ENCODE peak calls at places on chromosome X, in five cellular contexts. P, L, T, D and F are unnamed samples. For H3K4me1, the result is how much of the 10 kb centered on the place peaks cover.

GRCh38 chrX:119878740-119879139 is 7.1 kb downstream of the NDUFA1 start:
- DNase-seq in P (no peak), L (no peak), T (no peak), D (no peak), F (no peak)

GRCh38 chrX:17581650-17582049 is 155.6 kb upstream of the SCML1 start:
- DNase-seq in T (no peak), D (no peak), L (no peak), P (no peak), F (no peak)

GRCh38 chrX:121132675-121133074 is 85.3 kb downstream of the GLUD2 start:
- DNase-seq in P (no peak), T (no peak), D (no peak), L (no peak), F (no peak)

GRCh38 chrX:53312946-53313745 is 31.8 kb upstream of the IQSEC2 start:
- DNase-seq in D (peak), T (no peak), L (peak), P (peak), F (peak)

GRCh38 chrX:93594780-93595179 is 78.6 kb downstream of the NAP1L3 start:
- DNase-seq in L (no peak), D (no peak), T (no peak), P (no peak), F (no peak)

GRCh38 chrX:109959356-109959871 is 43.5 kb upstream of the TMEM164 start:
- DNase-seq in D (no peak), P (no peak), T (no peak), L (no peak), F (no peak)

GRCh38 chrX:71871367-71871766 is 39.3 kb upstream of the NHSL2 start:
- DNase-seq in L (peak), D (no peak), P (no peak), T (no peak), F (no peak)

GRCh38 chrX:53686151-53686885 is at the start of gene HUWE1:
- DNase-seq in P (peak), T (peak), L (peak), D (peak), F (peak)

GRCh38 chrX:29662101-29662500 is 553.3 kb upstream of the MAGEB2 start:
- DNase-seq in T (no peak), P (no peak), L (no peak), D (peak), F (no peak)

GRCh38 chrX:7580127-7580526 is 262.8 kb upstream of the VCX start:
- DNase-seq in T (no peak), L (no peak), D (no peak), P (no peak), F (no peak)

GRCh38 chrX:143081231-143081630 is 55.5 kb downstream of the SPANXN4 start:
- DNase-seq in D (no peak), T (no peak), P (no peak), L (no peak), F (no peak)

GRCh38 chrX:48956728-48957414 is 536 bp downstream of the OTUD5 start:
- DNase-seq in L (peak), T (peak), D (no peak), P (no peak), F (peak)

GRCh38 chrX:1521459-1521956 is 15.5 kb downstream of the P2RY8 start:
- DNase-seq in P (no peak), L (no peak), D (no peak), T (peak), F (no peak)

GRCh38 chrX:136586386-136586785 is 54.4 kb downstream of the VGLL1 start:
- DNase-seq in D (no peak), T (no peak), P (no peak), L (no peak), F (no peak)

GRCh38 chrX:50183891-50184290 is 16.9 kb downstream of the AKAP4 start:
- DNase-seq in L (no peak), P (no peak), D (no peak), T (no peak), F (no peak)

GRCh38 chrX:50432760-50433377 is 37.8 kb downstream of the DGKK start:
- DNase-seq in L (no peak), T (no peak), D (no peak), P (no peak), F (no peak)

GRCh38 chrX:123962006-123962485 is 540 bp downstream of the STAG2 start:
- DNase-seq in D (no peak), T (no peak), L (no peak), P (no peak), F (no peak)

GRCh38 chrX:8636442-8636841 is 95.5 kb downstream of the ANOS1 start:
- DNase-seq in D (no peak), T (no peak), L (no peak), P (no peak), F (no peak)

GRCh38 chrX:9573282-9574106 is 108.6 kb downstream of the TBL1X start:
- DNase-seq in T (no peak), P (no peak), L (no peak), D (no peak), F (no peak)

GRCh38 chrX:17674611-17675010 is 62.7 kb upstream of the SCML1 start:
- DNase-seq in D (no peak), T (no peak), P (no peak), L (no peak), F (no peak)

GRCh38 chrX:122220644-122221373 is 963.3 kb upstream of the GRIA3 start:
- DNase-seq in T (no peak), L (no peak), P (no peak), D (no peak), F (no peak)

GRCh38 chrX:19836337-19836736 is 51.1 kb downstream of the SH3KBP1 start:
- DNase-seq in T (no peak), P (no peak), L (no peak), D (no peak), F (no peak)

GRCh38 chrX:153673398-153674218 is at the start of gene PNCK:
- DNase-seq in T (no peak), D (no peak), P (no peak), L (no peak), F (no peak)

GRCh38 chrX:3939967-3940610 is 226.6 kb upstream of the PRKX start:
- DNase-seq in P (no peak), D (peak), L (no peak), T (no peak), F (no peak)

GRCh38 chrX:70033348-70033747 is 16.4 kb downstream of the AWAT2 start:
- DNase-seq in T (peak), P (no peak), D (peak), L (peak), F (no peak)

GRCh38 chrX:108437789-108438623 is at the start of gene COL4A6:
- DNase-seq in D (no peak), T (peak), L (no peak), P (peak), F (no peak)

GRCh38 chrX:102155806-102156179 is at the start of gene BEX5:
- DNase-seq in D (no peak), L (peak), T (peak), P (peak), F (peak)

GRCh38 chrX:16848541-16848940 is 21.6 kb downstream of the RBBP7 start:
- DNase-seq in L (no peak), T (no peak), P (no peak), D (peak), F (no peak)

GRCh38 chrX:120456973-120457372 is 12.1 kb downstream of the LAMP2 start:
- DNase-seq in L (no peak), T (no peak), D (no peak), P (no peak), F (no peak)

GRCh38 chrX:118861338-118861737 is 37.7 kb downstream of the ZCCHC12 start:
- DNase-seq in L (no peak), P (no peak), D (no peak), T (no peak), F (no peak)

GRCh38 chrX:44244008-44244407 is 99.5 kb downstream of the EFHC2 start:
- DNase-seq in D (peak), P (no peak), L (no peak), T (no peak), F (no peak)

GRCh38 chrX:120306640-120307039 is 4.6 kb downstream of the TMEM255A start:
- DNase-seq in D (no peak), P (no peak), L (no peak), T (no peak), F (no peak)

GRCh38 chrX:53250556-53250955 is 25.5 kb upstream of the KDM5C start:
- DNase-seq in D (no peak), P (no peak), L (no peak), T (no peak), F (no peak)

GRCh38 chrX:1468250-1468772 is 15.6 kb upstream of the ASMTL start:
- DNase-seq in T (peak), D (no peak), P (no peak), L (peak), F (no peak)

GRCh38 chrX:40576291-40576690 is 4.5 kb upstream of the ATP6AP2 start:
- DNase-seq in T (no peak), P (no peak), D (no peak), L (no peak), F (no peak)
- H3K4me1 ChIP-seq in T (under half), P (under half), D (under half), L (under half), F (under half)

DNA sequence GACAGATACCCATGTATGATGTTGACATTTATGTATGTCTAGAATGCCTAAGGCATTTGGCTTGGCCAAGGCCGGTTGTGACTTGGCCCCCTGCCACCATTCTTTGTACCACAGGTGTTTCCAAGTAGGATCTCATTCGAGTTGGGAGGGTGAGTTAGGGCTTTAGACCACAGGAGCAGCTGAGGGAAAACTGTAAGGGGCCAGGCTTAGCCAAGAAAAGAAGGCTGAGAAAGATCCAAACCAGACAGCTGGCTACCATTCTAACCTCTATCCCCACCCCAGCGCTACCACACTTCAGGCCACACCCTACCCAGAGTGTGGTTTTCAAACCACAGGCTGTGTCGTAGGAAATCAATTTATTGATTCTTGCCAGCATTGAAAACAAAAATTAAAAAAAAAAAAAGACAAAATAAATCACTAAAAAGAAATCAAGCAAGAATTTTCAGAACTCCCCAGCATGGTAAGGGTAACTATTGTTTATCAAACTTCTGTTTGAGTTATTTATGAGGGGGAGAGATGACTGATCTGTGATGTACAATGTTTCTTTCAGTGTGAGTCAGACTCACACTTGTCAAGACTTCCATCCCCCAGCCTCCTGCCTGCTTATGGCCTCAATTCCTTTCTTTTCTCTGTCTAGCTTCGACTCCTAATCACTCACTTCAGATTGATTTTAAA is 9.9 kb downstream of the TMSB4X start:
- DNase-seq in D (peak), T (no peak), L (peak), P (peak), F (no peak)
- H3K27ac ChIP-seq in D (peak), T (no peak), L (peak), P (peak), F (peak)

GRCh38 chrX:115372026-115372610 is 82.6 kb downstream of the LUZP4 start:
- DNase-seq in P (no peak), T (no peak), L (no peak), D (peak), F (no peak)
- H3K4me1 ChIP-seq in P (under half), T (under half), L (under half), D (under half), F (under half)

DNA sequence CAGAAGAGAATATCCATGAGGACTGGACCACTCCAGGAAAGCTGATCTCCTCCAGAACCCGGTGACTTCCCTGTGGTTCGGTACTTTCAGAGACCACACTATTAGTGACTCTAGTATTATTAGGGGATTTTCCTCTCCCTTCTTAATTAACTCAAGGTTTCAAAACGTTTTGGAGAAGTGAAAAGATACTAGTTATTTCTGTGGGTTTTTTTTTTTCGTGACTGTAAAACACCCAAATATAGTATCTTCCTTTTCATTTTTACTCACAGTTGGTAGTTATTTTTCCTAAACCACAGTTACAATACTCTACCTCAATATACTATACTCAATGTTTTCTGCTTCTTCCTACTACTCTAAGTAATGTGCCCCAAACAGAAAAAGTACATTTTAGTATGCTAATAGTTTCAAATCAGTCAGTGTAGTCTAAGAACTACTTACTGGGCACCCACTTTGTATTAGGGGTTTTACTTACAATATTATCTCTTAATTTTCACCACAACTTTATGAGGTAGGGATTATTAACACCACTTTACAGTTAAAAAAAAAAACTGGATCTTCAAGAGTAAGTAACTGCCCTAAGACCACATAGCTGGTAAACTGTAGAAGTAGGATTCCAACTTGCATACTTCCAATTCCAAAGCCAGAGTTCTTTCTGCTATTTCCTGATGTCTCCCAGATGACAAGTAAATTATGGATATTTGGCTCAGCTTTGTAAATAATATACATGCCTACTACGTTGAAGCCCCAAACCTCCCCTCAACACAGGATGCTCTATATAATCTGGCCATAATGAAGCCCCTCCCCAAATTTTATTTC is 45.0 kb downstream of the SLC9A7 start:
- DNase-seq in T (no peak), P (no peak), L (no peak), D (no peak), F (no peak)
- H3K27ac ChIP-seq in T (no peak), P (no peak), L (no peak), D (no peak), F (no peak)

DNA sequence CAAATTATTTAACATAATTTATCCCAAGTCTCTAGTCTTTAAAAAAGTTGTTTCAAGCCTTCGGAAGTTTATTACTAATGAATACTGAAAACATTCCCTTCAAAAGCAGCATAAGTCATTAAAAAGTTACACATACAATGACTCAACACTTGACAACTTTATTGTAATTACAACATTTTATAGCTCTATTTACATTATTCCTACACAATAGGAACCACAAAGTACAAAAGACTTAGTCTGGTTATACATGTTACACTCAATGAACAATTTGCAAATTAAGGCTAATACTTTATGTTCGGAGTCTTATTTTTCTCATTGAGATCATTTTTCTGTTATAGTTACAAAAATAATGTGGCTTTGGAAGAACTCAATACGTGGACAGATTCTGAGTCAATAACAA is 114.4 kb upstream of the POF1B start:
- DNase-seq in D (no peak), L (no peak), P (no peak), T (no peak), F (no peak)
- H3K4me1 ChIP-seq in D (under half), L (under half), P (under half), T (under half), F (under half)

DNA sequence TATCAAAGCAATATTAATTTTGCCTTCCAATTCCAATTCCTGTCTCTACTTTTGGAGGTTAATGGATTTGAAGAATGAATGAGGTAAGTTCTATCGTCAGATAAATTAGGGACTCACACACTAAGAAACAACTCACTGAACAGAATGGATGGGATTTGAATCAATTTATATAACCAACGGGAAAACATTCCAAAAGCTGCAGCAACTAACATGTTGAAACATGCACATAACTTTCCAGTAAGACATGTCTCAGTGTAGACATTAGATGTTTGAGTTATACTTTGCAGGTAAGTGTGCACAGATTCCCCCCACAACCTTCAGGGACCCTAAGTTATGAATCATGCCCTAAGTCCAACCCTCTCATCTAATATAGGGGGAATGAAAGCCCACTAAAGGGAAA is 34.3 kb downstream of the TFDP3 start:
- DNase-seq in D (no peak), L (no peak), P (no peak), T (no peak), F (no peak)
- H3K27ac ChIP-seq in D (no peak), L (no peak), P (no peak), T (no peak), F (no peak)

GRCh38 chrX:38112566-38112965 is 106.2 kb downstream of the SYTL5 start:
- DNase-seq in L (no peak), P (no peak), D (no peak), T (no peak), F (no peak)

GRCh38 chrX:38108364-38108763 is 102.0 kb downstream of the SYTL5 start:
- DNase-seq in D (no peak), L (no peak), P (no peak), T (no peak), F (no peak)

GRCh38 chrX:38111196-38111595 is 104.8 kb downstream of the SYTL5 start:
- DNase-seq in P (no peak), T (no peak), L (no peak), D (no peak), F (no peak)

GRCh38 chrX:38109042-38109904 is 102.9 kb downstream of the SYTL5 start:
- DNase-seq in T (no peak), D (no peak), P (no peak), L (no peak), F (no peak)

DNA sequence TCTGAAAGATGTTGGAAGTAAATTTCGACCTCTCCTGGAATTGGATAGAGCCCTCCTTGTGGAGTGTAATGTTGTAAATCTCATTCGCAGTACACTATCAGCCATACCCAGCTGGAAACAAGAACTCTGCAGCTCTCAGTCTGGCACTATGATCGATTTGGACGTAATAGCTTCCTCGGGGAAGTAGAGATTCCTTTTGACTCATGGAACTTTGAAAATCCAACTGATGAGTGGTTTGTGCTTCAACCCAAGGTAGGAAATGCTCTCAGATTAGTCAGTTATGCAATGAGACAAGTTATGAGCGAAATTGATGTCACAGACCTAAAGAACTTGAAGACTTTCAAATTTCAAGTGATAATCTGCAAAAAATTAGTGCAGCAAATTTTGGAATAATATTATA is 103.9 kb downstream of the SYTL5 start:
- DNase-seq in D (no peak), T (no peak), L (no peak), P (no peak), F (no peak)
- H3K4me1 ChIP-seq in D (under half), T (under half), L (under half), P (under half), F (under half)

DNA sequence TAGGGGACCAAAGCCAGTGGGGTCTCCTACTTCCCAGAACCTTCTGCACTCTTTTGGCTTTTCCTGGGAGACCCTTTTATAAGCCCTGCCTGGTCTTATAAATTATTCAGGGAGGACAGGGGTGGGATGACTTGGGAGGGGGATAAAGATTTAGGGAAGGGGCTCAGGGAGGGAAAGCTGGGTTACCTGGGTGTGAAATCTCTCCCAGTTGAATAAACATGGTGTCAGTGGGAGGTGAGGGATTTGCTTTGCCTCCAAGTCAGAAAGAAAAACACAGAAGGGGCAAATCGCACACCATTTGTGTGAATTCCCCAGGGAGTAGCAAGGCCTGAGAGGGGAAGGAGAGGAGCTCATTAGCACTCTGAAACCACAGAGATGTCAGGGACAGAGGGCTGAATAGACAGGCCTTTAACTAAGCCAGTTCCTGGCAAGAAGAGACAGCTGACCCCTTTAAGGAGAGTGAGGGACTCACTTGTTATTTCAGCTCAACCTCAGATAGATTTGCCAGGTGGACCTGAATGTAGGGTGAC is at the start of gene RIPPLY1:
- DNase-seq in L (no peak), P (no peak), T (no peak), D (no peak), F (no peak)
- H3K27ac ChIP-seq in L (no peak), P (no peak), T (no peak), D (no peak), F (no peak)